ENCODE peak calls at places on chromosomes 11 and 22, in eight cellular contexts. U is fibroblast of pulmonary artery; H is M059J; A is fibroblast of mammary gland; J is substantia nigra; B is HCEC 1CT; P is HFFc6; W is CD8-positive, alpha-beta memory T cell. F is an unnamed sample.
A peak's percentile ranks its signal among the peaks of the same experiment; 100 is the strongest.

GRCh38 chr11:83249972-83250593 is 36.1 kb downstream of the CCDC90B start:
- DNase-seq in H (peak; percentile 47), B (peak; percentile 40), J (no peak), W (peak; percentile 9), U (peak; percentile 75), A (peak; percentile 66), P (peak; percentile 34), F (peak; percentile 48)

GRCh38 chr11:100004541-100004940 is 682.5 kb upstream of the ARHGAP42 start:
- DNase-seq in H (peak; percentile 33), W (no peak), P (no peak), B (no peak), U (peak; percentile 25), A (peak; percentile 40), J (no peak), F (no peak)

GRCh38 chr11:107018902-107019493 is 722 bp upstream of the GUCY1A2 start:
- DNase-seq in W (no peak), J (peak; percentile 11), U (peak; percentile 80), B (peak; percentile 44), A (peak; percentile 67), P (peak; percentile 21), H (peak; percentile 76), F (peak; percentile 72)

GRCh38 chr11:46666982-46667590 is 33.3 kb downstream of the ARHGAP1 start:
- DNase-seq in B (no peak), J (no peak), U (peak; percentile 33), A (no peak), P (no peak), H (no peak), W (no peak), F (no peak)

GRCh38 chr11:9753031-9753430 is 89.2 kb downstream of the SWAP70 start:
- DNase-seq in A (peak; percentile 81), U (peak; percentile 57), H (peak; percentile 89), P (peak; percentile 68), W (no peak), J (no peak), B (peak; percentile 76), F (peak; percentile 74)

GRCh38 chr11:118180300-118180703 is 3.9 kb upstream of the SCN2B start:
- DNase-seq in W (no peak), J (peak; percentile 81), U (peak; percentile 11), B (no peak), P (no peak), H (peak; percentile 30), A (no peak), F (peak; percentile 47)

GRCh38 chr11:86595401-86595800 is 77.0 kb downstream of the ME3 start:
- DNase-seq in A (no peak), H (no peak), P (no peak), U (no peak), W (no peak), B (no peak), J (no peak), F (no peak)

GRCh38 chr11:67644042-67644441 is 4.5 kb upstream of the TBX10 start:
- DNase-seq in P (no peak), W (no peak), J (no peak), B (no peak), H (peak; percentile 17), U (peak; percentile 20), A (peak; percentile 17), F (peak; percentile 19)

GRCh38 chr22:21015051-21016006 is at the start of gene P2RX6:
- DNase-seq in W (no peak), H (no peak), A (peak; percentile 41), U (no peak), B (no peak), J (no peak), P (peak; percentile 47), F (no peak)

GRCh38 chr11:65224939-65225283 is 36.9 kb upstream of the POLA2 start:
- DNase-seq in P (peak; percentile 61), J (no peak), B (peak; percentile 68), W (no peak), U (peak; percentile 74), A (peak; percentile 73), H (peak; percentile 75), F (peak; percentile 46)

GRCh38 chr11:102081313-102081712 is 28.9 kb upstream of the YAP1 start:
- DNase-seq in U (no peak), A (peak; percentile 17), J (no peak), W (no peak), B (no peak), P (no peak), H (no peak), F (no peak)

GRCh38 chr22:31861226-31861840 is 83.0 kb upstream of the YWHAH start:
- DNase-seq in H (no peak), B (peak; percentile 38), A (peak; percentile 81), W (no peak), U (no peak), P (peak; percentile 5), J (no peak), F (peak; percentile 22)

GRCh38 chr11:75949023-75949672 is 134.1 kb downstream of the UVRAG start:
- DNase-seq in U (no peak), J (no peak), P (peak; percentile 33), W (no peak), A (peak; percentile 67), B (no peak), H (no peak), F (peak; percentile 15)

GRCh38 chr11:79697905-79698304 is 257.1 kb upstream of the TENM4 start:
- DNase-seq in B (no peak), W (no peak), J (no peak), A (no peak), U (no peak), P (no peak), H (peak; percentile 4), F (no peak)

GRCh38 chr11:102347526-102348331 is 715 bp downstream of the BIRC2 start:
- DNase-seq in H (peak; percentile 69), W (peak; percentile 29), U (peak; percentile 44), A (peak; percentile 41), J (no peak), P (peak; percentile 35), B (peak; percentile 41), F (peak; percentile 42)

GRCh38 chr11:128379587-128380279 is 207.6 kb downstream of the ETS1 start:
- DNase-seq in H (peak; percentile 77), W (peak; percentile 9), P (no peak), U (no peak), B (no peak), J (no peak), A (no peak), F (peak; percentile 56)

GRCh38 chr22:37492428-37493344 is 6.5 kb upstream of the MFNG start:
- DNase-seq in B (peak; percentile 65), J (no peak), W (peak; percentile 24), A (peak; percentile 62), U (peak; percentile 63), P (peak; percentile 63), H (peak; percentile 75), F (peak; percentile 80)

GRCh38 chr11:2541881-2542361 is 97.1 kb downstream of the KCNQ1 start:
- DNase-seq in B (no peak), J (no peak), A (no peak), W (no peak), P (no peak), U (no peak), H (no peak), F (no peak)

GRCh38 chr22:36374603-36375024 is 13.2 kb downstream of the MYH9 start:
- DNase-seq in W (no peak), P (peak; percentile 56), U (peak; percentile 79), H (peak; percentile 90), J (no peak), A (peak; percentile 84), B (peak; percentile 75), F (peak; percentile 63)

GRCh38 chr11:67303989-67304411 is 670 bp downstream of the SSH3 start:
- DNase-seq in U (no peak), A (no peak), J (no peak), W (peak; percentile 29), P (no peak), B (no peak), H (peak; percentile 45), F (peak; percentile 30)

GRCh38 chr11:119673389-119674336 is 55.3 kb downstream of the NECTIN1 start:
- DNase-seq in W (peak; percentile 8), P (no peak), U (no peak), J (no peak), H (no peak), A (no peak), B (no peak), F (no peak)

GRCh38 chr22:28956506-28956905 is 73.1 kb downstream of the ZNRF3 start:
- DNase-seq in A (no peak), B (no peak), J (no peak), W (no peak), H (no peak), U (no peak), P (no peak), F (no peak)

GRCh38 chr11:16178273-16178672 is 178.1 kb downstream of the SOX6 start:
- DNase-seq in B (no peak), H (no peak), U (no peak), A (no peak), J (no peak), W (no peak), P (no peak), F (no peak)

GRCh38 chr11:10058356-10058755 is 235.7 kb downstream of the SBF2 start:
- DNase-seq in P (no peak), A (no peak), U (no peak), B (peak; percentile 51), J (no peak), H (no peak), W (no peak), F (no peak)

GRCh38 chr22:22735695-22736611 is 91.5 kb downstream of the GGTLC2 start:
- DNase-seq in P (no peak), H (no peak), W (no peak), B (no peak), A (no peak), J (no peak), U (no peak), F (no peak)

F was measured in RPMI7951.